ENCODE peak calls at places on chromosomes 11 and 22, in four cellular contexts. K is activated T-helper 9 cell treated with anti-CD3 and anti-CD28 coated beads, Interleukin-2, amount 50 U/mL, for 16 hours; L is head of caudate nucleus; W is caudate nucleus. T is an unnamed sample.

GRCh38 chr22:39984006-39984405 is 10.7 kb upstream of the FAM83F start:
- DNase-seq in K (no peak), L (no peak), W (no peak), T (no peak)

GRCh38 chr11:37788141-37788877 is 1190.3 kb upstream of the RAG2 start:
- DNase-seq in K (no peak), L (no peak), W (no peak), T (no peak)

GRCh38 chr11:106695506-106695905 is 322.8 kb downstream of the GUCY1A2 start:
- DNase-seq in K (no peak), L (no peak), W (no peak), T (no peak)

GRCh38 chr22:24845036-24845918 is 39.3 kb downstream of the SGSM1 start:
- DNase-seq in K (no peak), L (no peak), W (no peak), T (peak; percentile 67)

GRCh38 chr11:118353084-118353710 is 6.2 kb upstream of the UBE4A start:
- DNase-seq in K (no peak), L (no peak), W (no peak), T (no peak)

GRCh38 chr11:122897606-122898210 is 15.1 kb downstream of the JHY start:
- DNase-seq in K (no peak), L (no peak), W (no peak), T (no peak)

GRCh38 chr22:24994070-24994763 is 41.7 kb downstream of the KIAA1671 start:
- DNase-seq in K (no peak), L (no peak), W (no peak), T (no peak)

GRCh38 chr11:47714554-47715081 is 551 bp downstream of the AGBL2 start:
- DNase-seq in K (no peak), L (no peak), W (no peak), T (no peak)

GRCh38 chr11:22711880-22712279 is 45.5 kb downstream of the GAS2 start:
- DNase-seq in K (no peak), L (no peak), W (no peak), T (no peak)

GRCh38 chr22:17303840-17304779 is 65.2 kb upstream of the CECR2 start:
- DNase-seq in K (peak; percentile 7), L (no peak), W (no peak), T (peak; percentile 57)

GRCh38 chr11:109940816-109941215 is 152.4 kb upstream of the ZC3H12C start:
- DNase-seq in K (no peak), L (no peak), W (no peak), T (no peak)

GRCh38 chr11:2567026-2567671 is 122.3 kb downstream of the KCNQ1 start:
- DNase-seq in K (no peak), L (no peak), W (no peak), T (no peak)

GRCh38 chr11:116840746-116841296 is 3.4 kb upstream of the APOA1 start:
- DNase-seq in K (no peak), L (no peak), W (no peak), T (no peak)

GRCh38 chr22:36465232-36466021 is 16.0 kb downstream of the TXN2 start:
- DNase-seq in K (no peak), L (no peak), W (no peak), T (no peak)

GRCh38 chr11:78540276-78540675 is 34.4 kb downstream of the NARS2 start:
- DNase-seq in K (no peak), L (no peak), W (no peak), T (no peak)

GRCh38 chr11:75339685-75340409 is 11.6 kb downstream of the ARRB1 start:
- DNase-seq in K (no peak), L (no peak), W (no peak), T (no peak)

T was measured in posterior cingulate gyrus.